ENCODE peak calls at places on chromosome 1, in four cellular contexts. O, X, P and M are unnamed samples.

GRCh38 chr1:15557594-15557993 is 27.3 kb downstream of the AGMAT start:
- DNase-seq in P (no peak), X (no peak), O (no peak), M (no peak)

GRCh38 chr1:61098906-61099437 is 16.6 kb downstream of the NFIA start:
- DNase-seq in P (no peak), X (no peak), O (no peak), M (no peak)

GRCh38 chr1:197633447-197634039 is 141.7 kb downstream of the DENND1B start:
- DNase-seq in P (no peak), X (no peak), O (no peak), M (no peak)

GRCh38 chr1:53577141-53578100 is 118.2 kb downstream of the DMRTB1 start:
- DNase-seq in X (peak; percentile 40), P (no peak), O (peak; percentile 21), M (no peak)

GRCh38 chr1:160639652-160640051 is 7.2 kb downstream of the SLAMF1 start:
- DNase-seq in X (no peak), P (peak; percentile 31), O (no peak), M (no peak)

GRCh38 chr1:6475381-6476133 is 9.6 kb upstream of the TNFRSF25 start:
- DNase-seq in O (peak; percentile 80), P (peak; percentile 38), X (no peak), M (no peak)

GRCh38 chr1:68293609-68294353 is 61.5 kb upstream of the WLS start:
- DNase-seq in O (peak; percentile 83), P (no peak), X (no peak), M (peak; percentile 6)

GRCh38 chr1:39623053-39623452 is 16.4 kb downstream of the HEYL start:
- DNase-seq in P (no peak), O (no peak), X (no peak), M (peak; percentile 28)

GRCh38 chr1:165288301-165289120 is 68.0 kb downstream of the LMX1A start:
- DNase-seq in P (peak; percentile 29), O (no peak), X (no peak), M (no peak)

GRCh38 chr1:24503870-24504523 is 1.4 kb downstream of the RCAN3 start:
- DNase-seq in X (no peak), P (no peak), O (no peak), M (no peak)